ENCODE peak calls at places on chromosomes 4 and X, in four cellular contexts. C is endothelial cell of umbilical vein, L is IMR-90, U is K562. D is an unnamed sample.
A peak's percentile ranks its signal among the peaks of the same experiment; 100 is the strongest.

GRCh38 chrX:132022863-132023116 is 312 bp upstream of the STK26 start:
- DNase-seq in L (no peak), U (no peak), C (no peak), D (no peak)

GRCh38 chrX:141142946-141143345 is 34.0 kb downstream of the LDOC1 start:
- DNase-seq in U (no peak), L (no peak), C (no peak), D (no peak)

GRCh38 chr4:7206385-7206784 is 14.0 kb downstream of the SORCS2 start:
- DNase-seq in L (peak; percentile 76), C (peak; percentile 42), U (peak; percentile 33), D (no peak)

GRCh38 chr4:17092990-17093880 is 194.8 kb upstream of the LDB2 start:
- DNase-seq in U (no peak), L (no peak), C (no peak), D (no peak)

GRCh38 chrX:113059714-113060113 is 219.1 kb upstream of the AMOT start:
- DNase-seq in U (no peak), C (no peak), L (no peak), D (no peak)

GRCh38 chrX:124518888-124519287 is 172.5 kb downstream of the SH2D1A start:
- DNase-seq in U (no peak), C (no peak), L (peak; percentile 7), D (no peak)

GRCh38 chr4:16225681-16225995 is 633 bp downstream of the TAPT1 start:
- DNase-seq in L (no peak), C (peak; percentile 55), U (no peak), D (no peak)

GRCh38 chr4:150888625-150889024 is 126.5 kb downstream of the LRBA start:
- DNase-seq in C (no peak), L (no peak), U (no peak), D (no peak)

GRCh38 chr4:1727117-1728031 is 6.1 kb downstream of the TACC3 start:
- DNase-seq in L (peak; percentile 75), C (peak; percentile 93), U (no peak), D (peak; percentile 90)

GRCh38 chr4:16591867-16592266 is 306.6 kb downstream of the LDB2 start:
- DNase-seq in C (no peak), L (no peak), U (no peak), D (no peak)

GRCh38 chr4:108034560-108034959 is 44.9 kb downstream of the HADH start:
- DNase-seq in L (no peak), C (no peak), U (no peak), D (no peak)

GRCh38 chrX:153869473-153870287 is 16.3 kb downstream of the L1CAM start:
- DNase-seq in C (no peak), U (no peak), L (no peak), D (no peak)

GRCh38 chr4:123892368-123892961 is 495.9 kb downstream of the SPRY1 start:
- DNase-seq in U (no peak), C (peak; percentile 61), L (peak; percentile 0), D (no peak)

GRCh38 chrX:103792916-103793540 is 16.4 kb downstream of the PLP1 start:
- DNase-seq in L (peak; percentile 80), U (no peak), C (no peak), D (no peak)

GRCh38 chr4:102687982-102688433 is 72.8 kb downstream of the MANBA start:
- DNase-seq in L (peak; percentile 15), C (no peak), U (no peak), D (no peak)
- H3K9me1 ChIP-seq in L (peaks cover 13% of the 10 kb centered on the region), C (no peaks in the 10 kb centered on the region), U (no peaks in the 10 kb centered on the region), D (no peaks in the 10 kb centered on the region)

GRCh38 chr4:168507178-168507577 is 10.3 kb downstream of the PALLD start:
- DNase-seq in C (no peak), L (no peak), U (no peak), D (no peak)
- H3K9me1 ChIP-seq in C (no peaks in the 10 kb centered on the region), L (no peaks in the 10 kb centered on the region), U (no peaks in the 10 kb centered on the region), D (no peaks in the 10 kb centered on the region)

GRCh38 chrX:86210772-86211171 is 62.5 kb downstream of the DACH2 start:
- DNase-seq in U (no peak), C (no peak), L (no peak), D (no peak)

GRCh38 chrX:86215260-86215659 is 67.0 kb downstream of the DACH2 start:
- DNase-seq in L (no peak), C (no peak), U (no peak), D (no peak)
- H3K9me1 ChIP-seq in L (no peaks in the 10 kb centered on the region), C (no peaks in the 10 kb centered on the region), U (no peaks in the 10 kb centered on the region), D (no peaks in the 10 kb centered on the region)

GRCh38 chr4:188178276-188178675 is 39.0 kb downstream of the TRIML1 start:
- DNase-seq in C (no peak), L (peak; percentile 77), U (no peak), D (no peak)

GRCh38 chr4:188175288-188175687 is 36.0 kb downstream of the TRIML1 start:
- DNase-seq in L (peak; percentile 28), U (no peak), C (no peak), D (no peak)

GRCh38 chr4:188178806-188179205 is 39.6 kb downstream of the TRIML1 start:
- DNase-seq in L (no peak), C (no peak), U (no peak), D (no peak)
- H3K9me1 ChIP-seq in L (no peaks in the 10 kb centered on the region), C (no peaks in the 10 kb centered on the region), U (no peaks in the 10 kb centered on the region), D (no peaks in the 10 kb centered on the region)

GRCh38 chr4:55096045-55096444 is 29.4 kb downstream of the KDR start:
- DNase-seq in L (no peak), U (no peak), C (no peak), D (no peak)
- H3K9me1 ChIP-seq in L (no peaks in the 10 kb centered on the region), U (peaks cover 3% of the 10 kb centered on the region), C (no peaks in the 10 kb centered on the region), D (no peaks in the 10 kb centered on the region)

D was measured in keratinocyte.